ENCODE peak calls at places on chromosomes 16 and 17, in five cellular contexts. Y is H7; I is stimulated activated CD4-positive, alpha-beta T cell treated with anti-CD3 and anti-CD28 coated beads, Interleukin-4, amount 100 ng/mL, for 1 hour; O is H54; L is left ventricle myocardium inferior. J is an unnamed sample.

GRCh38 chr16:56742030-56742984 is 12.4 kb downstream of the NUP93 start:
- DNase-seq in Y (no peak), I (no peak), O (peak; percentile 71), L (no peak), J (no peak)

GRCh38 chr17:74380086-74380958 is 13.0 kb downstream of the GPR142 start:
- DNase-seq in Y (peak; percentile 67), I (no peak), O (no peak), L (no peak), J (no peak)

GRCh38 chr16:81266680-81267095 is 28.2 kb downstream of the BCO1 start:
- DNase-seq in Y (no peak), I (no peak), O (peak; percentile 72), L (no peak), J (no peak)

GRCh38 chr17:74325743-74326379 is at the start of gene KIF19:
- DNase-seq in Y (peak; percentile 99), I (peak; percentile 51), O (no peak), L (peak; percentile 56), J (no peak)

GRCh38 chr17:10385871-10386270 is 13.1 kb upstream of the MYH13 start:
- DNase-seq in Y (no peak), I (no peak), O (no peak), L (no peak), J (no peak)

GRCh38 chr17:7107012-7107754 is 7.4 kb downstream of the ASGR2 start:
- DNase-seq in Y (no peak), I (no peak), O (no peak), L (no peak), J (no peak)

GRCh38 chr17:75821552-75821951 is 22.7 kb downstream of the UNC13D start:
- DNase-seq in Y (no peak), I (no peak), O (no peak), L (no peak), J (no peak)

GRCh38 chr16:23670137-23670776 is 8.4 kb upstream of the PLK1 start:
- DNase-seq in Y (no peak), I (peak; percentile 7), O (peak; percentile 42), L (no peak), J (no peak)

GRCh38 chr16:660459-661183 is 7.3 kb upstream of the RHOT2 start:
- DNase-seq in Y (peak; percentile 100), I (peak; percentile 72), O (no peak), L (peak; percentile 90), J (peak; percentile 55)

GRCh38 chr17:21772321-21772720 is 80.0 kb downstream of the KCNJ18 start:
- DNase-seq in Y (peak; percentile 2), I (no peak), O (no peak), L (no peak), J (no peak)

GRCh38 chr16:47025641-47026040 is 52.2 kb upstream of the DNAJA2 start:
- DNase-seq in Y (no peak), I (no peak), O (no peak), L (no peak), J (no peak)

GRCh38 chr17:72624652-72625051 is 467.8 kb downstream of the SLC39A11 start:
- DNase-seq in Y (no peak), I (no peak), O (no peak), L (no peak), J (no peak)

GRCh38 chr17:70848785-70849184 is 679.5 kb downstream of the KCNJ2 start:
- DNase-seq in Y (no peak), I (no peak), O (peak; percentile 5), L (no peak), J (no peak)

GRCh38 chr17:7590743-7591142 is 849 bp upstream of the SOX15 start:
- DNase-seq in Y (peak; percentile 86), I (no peak), O (no peak), L (no peak), J (no peak)

GRCh38 chr16:48218473-48218872 is 25.6 kb upstream of the LONP2 start:
- DNase-seq in Y (no peak), I (no peak), O (no peak), L (no peak), J (no peak)

GRCh38 chr17:78789663-78790181 is 7.6 kb upstream of the CYTH1 start:
- DNase-seq in Y (no peak), I (peak; percentile 41), O (no peak), L (peak; percentile 86), J (no peak)

GRCh38 chr17:36459045-36459444 is 27.4 kb upstream of the ZNHIT3 start:
- DNase-seq in Y (peak; percentile 21), I (no peak), O (no peak), L (no peak), J (no peak)

GRCh38 chr17:44074911-44075285 is 4.4 kb downstream of the G6PC3 start:
- DNase-seq in Y (no peak), I (no peak), O (no peak), L (no peak), J (no peak)

GRCh38 chr16:81997738-81998137 is 13.5 kb downstream of the SDR42E1 start:
- DNase-seq in Y (no peak), I (no peak), O (peak; percentile 35), L (no peak), J (no peak)

GRCh38 chr17:752620-753219 is 656 bp upstream of the GEMIN4 start:
- DNase-seq in Y (peak; percentile 80), I (no peak), O (no peak), L (peak; percentile 75), J (no peak)